ENCODE peak calls at places on chromosomes 3 and 15, in ten cellular contexts. One of them, this sample, is unnamed.

GRCh38 chr15:39720721-39721611 is 61.7 kb downstream of the FSIP1 start:
- DNase-seq in GM12892: no peak
- DNase-seq in left colon: no peak
- DNase-seq in A549: no peak
- DNase-seq in putamen: no peak
- DNase-seq in Right ventricle myocardium superior: no peak
- DNase-seq in stimulated activated naive CD4-positive, alpha-beta T cell: no peak
- DNase-seq in right cardiac atrium: no peak
- DNase-seq in GM18507: no peak
- DNase-seq in AG20443: peak
- DNase-seq in this sample: no peak

GRCh38 chr3:127438951-127439350 is 151.1 kb upstream of the PRR20G start:
- DNase-seq in left colon: no peak
- DNase-seq in right cardiac atrium: no peak
- DNase-seq in A549: no peak
- DNase-seq in GM18507: no peak
- DNase-seq in putamen: no peak
- DNase-seq in AG20443: no peak
- DNase-seq in stimulated activated naive CD4-positive, alpha-beta T cell: no peak
- DNase-seq in GM12892: no peak
- DNase-seq in Right ventricle myocardium superior: no peak
- DNase-seq in this sample: no peak

GRCh38 chr3:131712662-131713061 is 209.9 kb upstream of the MRPL3 start:
- DNase-seq in GM18507: no peak
- DNase-seq in Right ventricle myocardium superior: no peak
- DNase-seq in A549: no peak
- DNase-seq in GM12892: no peak
- DNase-seq in putamen: no peak
- DNase-seq in stimulated activated naive CD4-positive, alpha-beta T cell: no peak
- DNase-seq in left colon: no peak
- DNase-seq in AG20443: no peak
- DNase-seq in right cardiac atrium: no peak
- DNase-seq in this sample: no peak

GRCh38 chr15:69586721-69587120 is 134.1 kb downstream of the RPLP1 start:
- DNase-seq in Right ventricle myocardium superior: no peak
- DNase-seq in GM18507: no peak
- DNase-seq in putamen: no peak
- DNase-seq in right cardiac atrium: no peak
- DNase-seq in AG20443: no peak
- DNase-seq in left colon: no peak
- DNase-seq in stimulated activated naive CD4-positive, alpha-beta T cell: no peak
- DNase-seq in A549: no peak
- DNase-seq in GM12892: no peak
- DNase-seq in this sample: no peak

GRCh38 chr15:29687939-29688884 is 134.1 kb downstream of the TJP1 start:
- DNase-seq in Right ventricle myocardium superior: no peak
- DNase-seq in right cardiac atrium: no peak
- DNase-seq in stimulated activated naive CD4-positive, alpha-beta T cell: no peak
- DNase-seq in AG20443: no peak
- DNase-seq in A549: no peak
- DNase-seq in left colon: peak
- DNase-seq in putamen: no peak
- DNase-seq in GM12892: no peak
- DNase-seq in GM18507: no peak
- DNase-seq in this sample: no peak

GRCh38 chr3:46734773-46735172 is 17.1 kb upstream of the PRSS50 start:
- DNase-seq in GM18507: no peak
- DNase-seq in left colon: no peak
- DNase-seq in AG20443: peak
- DNase-seq in stimulated activated naive CD4-positive, alpha-beta T cell: no peak
- DNase-seq in Right ventricle myocardium superior: no peak
- DNase-seq in putamen: no peak
- DNase-seq in GM12892: no peak
- DNase-seq in A549: no peak
- DNase-seq in right cardiac atrium: no peak
- DNase-seq in this sample: no peak

GRCh38 chr15:27222479-27222878 is 251.5 kb downstream of the GABRG3 start:
- DNase-seq in Right ventricle myocardium superior: no peak
- DNase-seq in A549: peak
- DNase-seq in stimulated activated naive CD4-positive, alpha-beta T cell: no peak
- DNase-seq in GM18507: no peak
- DNase-seq in putamen: no peak
- DNase-seq in left colon: no peak
- DNase-seq in AG20443: no peak
- DNase-seq in GM12892: no peak
- DNase-seq in right cardiac atrium: no peak
- DNase-seq in this sample: no peak

GRCh38 chr3:105878061-105878460 is 9.2 kb upstream of the CBLB start:
- DNase-seq in AG20443: no peak
- DNase-seq in A549: no peak
- DNase-seq in left colon: no peak
- DNase-seq in stimulated activated naive CD4-positive, alpha-beta T cell: no peak
- DNase-seq in putamen: no peak
- DNase-seq in GM18507: no peak
- DNase-seq in GM12892: no peak
- DNase-seq in right cardiac atrium: no peak
- DNase-seq in Right ventricle myocardium superior: no peak
- DNase-seq in this sample: no peak

This sample was measured in Panc1.